ENCODE peak calls at places on chromosomes 12 and 14, in seven cellular contexts. U is NB4, Y is spleen, J is body of pancreas, C is stomach, S is K562, O is sigmoid colon. H is an unnamed sample.

GRCh38 chr14:47710581-47710980 is 35.2 kb upstream of the MDGA2 start:
- DNase-seq in J (no peak), O (no peak), S (no peak), Y (no peak), U (no peak), C (no peak), H (no peak)

GRCh38 chr12:79344855-79345840 is 345.6 kb downstream of the PAWR start:
- DNase-seq in U (peak), C (no peak), Y (no peak), J (peak), S (peak), O (no peak), H (peak)

GRCh38 chr12:110677206-110677911 is 11.6 kb downstream of the HVCN1 start:
- DNase-seq in Y (peak), U (peak), S (no peak), J (peak), O (no peak), C (no peak), H (no peak)

GRCh38 chr14:104321151-104322130 is 183.1 kb downstream of the KIF26A start:
- DNase-seq in Y (peak), S (no peak), O (peak), U (no peak), C (peak), J (no peak), H (no peak)

GRCh38 chr12:38158428-38159091 is 158.0 kb upstream of the ALG10B start:
- DNase-seq in U (no peak), Y (peak), S (no peak), C (no peak), J (no peak), O (no peak), H (no peak)

GRCh38 chr14:58703149-58703509 is 65.4 kb downstream of the DACT1 start:
- DNase-seq in S (no peak), O (no peak), U (no peak), J (no peak), C (peak), Y (no peak), H (no peak)

GRCh38 chr12:24743891-24744793 is 204.8 kb downstream of the BCAT1 start:
- DNase-seq in S (peak), J (no peak), U (no peak), Y (no peak), O (no peak), C (no peak), H (no peak)

GRCh38 chr12:66279127-66279712 is 23.1 kb upstream of the HELB start:
- DNase-seq in J (no peak), U (peak), O (no peak), Y (no peak), S (peak), C (no peak), H (peak)

GRCh38 chr14:76686646-76687045 is 74.6 kb upstream of the VASH1 start:
- DNase-seq in S (no peak), U (no peak), J (no peak), O (no peak), Y (no peak), C (no peak), H (no peak)

GRCh38 chr14:103928011-103928890 is at the start of gene TDRD9:
- DNase-seq in S (no peak), O (no peak), J (no peak), U (no peak), C (peak), Y (no peak), H (no peak)

GRCh38 chr14:103716091-103716801 is 636 bp downstream of the ZFYVE21 start:
- DNase-seq in U (peak), Y (peak), C (no peak), O (no peak), S (peak), J (no peak), H (no peak)

GRCh38 chr14:57277062-57277461 is 8.3 kb downstream of the AP5M1 start:
- DNase-seq in Y (no peak), O (no peak), U (no peak), C (no peak), S (no peak), J (no peak), H (no peak)

GRCh38 chr12:12979731-12980259 is 20.3 kb downstream of the HEBP1 start:
- DNase-seq in O (no peak), Y (no peak), J (peak), C (no peak), U (no peak), S (no peak), H (no peak)

GRCh38 chr14:91119556-91120311 is 5.9 kb downstream of the DGLUCY start:
- DNase-seq in O (no peak), U (peak), J (no peak), Y (no peak), C (peak), S (no peak), H (peak)

GRCh38 chr12:6855322-6855721 is 3.4 kb downstream of the USP5 start:
- DNase-seq in O (no peak), J (no peak), U (no peak), Y (no peak), S (no peak), C (no peak), H (no peak)

GRCh38 chr12:26691234-26691970 is 141.6 kb downstream of the ITPR2 start:
- DNase-seq in C (no peak), J (no peak), Y (no peak), S (peak), U (peak), O (no peak), H (peak)

GRCh38 chr12:118371354-118372282 is 1.1 kb downstream of the TAOK3 start:
- DNase-seq in S (no peak), U (peak), Y (peak), C (no peak), O (peak), J (peak), H (no peak)

GRCh38 chr14:99259327-99259726 is 12.7 kb downstream of the BCL11B start:
- DNase-seq in U (no peak), S (no peak), C (no peak), O (no peak), Y (no peak), J (no peak), H (no peak)

GRCh38 chr12:67692966-67693365 is 44.4 kb downstream of the DYRK2 start:
- DNase-seq in S (no peak), Y (no peak), C (no peak), J (no peak), U (no peak), O (no peak), H (no peak)

GRCh38 chr12:89988156-89988555 is 279.5 kb upstream of the ATP2B1 start:
- DNase-seq in J (no peak), C (no peak), Y (no peak), O (no peak), U (no peak), S (no peak), H (no peak)

GRCh38 chr12:131035268-131035681 is 81.6 kb downstream of the ADGRD1 start:
- DNase-seq in J (no peak), C (no peak), O (no peak), S (no peak), Y (peak), U (no peak), H (no peak)

GRCh38 chr14:51644215-51644969 is 7.3 kb upstream of the FRMD6 start:
- DNase-seq in O (no peak), U (no peak), C (no peak), Y (no peak), J (no peak), S (no peak), H (no peak)

GRCh38 chr12:81086342-81086741 is 8.5 kb downstream of the ACSS3 start:
- DNase-seq in Y (no peak), S (no peak), J (no peak), U (no peak), O (no peak), C (no peak), H (no peak)
- TF ChIP-seq POLR2A in Y (no peak), S (no peak), J (no peak), U (no peak), O (no peak), C (no peak), H (no peak)

DNA sequence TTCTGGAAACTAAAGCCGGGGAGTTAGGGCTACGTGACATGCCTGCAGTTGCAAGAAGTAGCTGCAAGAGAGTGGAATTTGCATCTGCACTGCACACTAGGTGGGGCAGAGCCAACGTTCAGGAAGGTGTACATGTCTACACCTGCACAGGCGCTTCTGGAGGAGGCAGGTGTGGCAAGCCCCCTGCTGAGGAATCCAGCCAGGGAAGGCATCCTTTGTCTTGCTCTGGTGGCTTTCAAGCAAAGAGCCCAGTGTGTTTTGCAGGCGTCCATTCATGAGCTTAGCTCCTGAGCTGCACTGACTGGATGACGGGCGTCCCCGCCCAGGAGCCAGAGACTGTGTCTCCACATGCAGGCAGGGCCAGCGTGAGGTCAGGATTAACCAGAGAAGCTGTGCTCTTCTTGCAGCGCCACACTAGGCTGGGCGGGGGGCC is 116.3 kb downstream of the ZFP36L1 start:
- DNase-seq in J (no peak), U (no peak), Y (no peak), C (peak), S (no peak), O (peak), H (no peak)
- TF ChIP-seq POLR2A in J (no peak), U (no peak), Y (no peak), C (no peak), S (no peak), O (no peak), H (no peak)

GRCh38 chr12:57745485-57745881 is 644 bp downstream of the TSPAN31 start:
- DNase-seq in Y (peak), J (no peak), O (peak), C (no peak), U (peak), S (no peak), H (no peak)

GRCh38 chr12:57746025-57746424 is 1.2 kb downstream of the TSPAN31 start:
- DNase-seq in C (no peak), Y (no peak), S (no peak), J (no peak), O (no peak), U (no peak), H (no peak)

GRCh38 chr12:57744194-57744776 is 554 bp upstream of the TSPAN31 start:
- DNase-seq in U (no peak), O (peak), J (peak), S (peak), Y (peak), C (peak), H (peak)

GRCh38 chr12:57743769-57744168 is 1.1 kb upstream of the TSPAN31 start:
- DNase-seq in S (no peak), O (no peak), C (no peak), Y (no peak), U (no peak), J (no peak), H (no peak)

GRCh38 chr12:57744777-57745484 is at the start of gene TSPAN31:
- DNase-seq in S (peak), C (peak), Y (peak), J (peak), O (peak), U (peak), H (peak)
- TF ChIP-seq POLR2A in S (peak), C (peak), Y (peak), J (peak), O (peak), U (peak), H (peak)

GRCh38 chr14:67241416-67242362 is at the start of gene PALS1:
- DNase-seq in S (peak), U (no peak), C (no peak), Y (no peak), J (peak), O (peak), H (peak)

GRCh38 chr14:67239582-67239981 is 1.7 kb upstream of the PALS1 start:
- DNase-seq in S (no peak), U (no peak), J (no peak), C (no peak), O (no peak), Y (no peak), H (no peak)

GRCh38 chr14:67240168-67240932 is 885 bp upstream of the PALS1 start:
- DNase-seq in J (peak), O (peak), C (peak), S (no peak), Y (peak), U (peak), H (no peak)

GRCh38 chr14:67237591-67237990 is 3.6 kb upstream of the PALS1 start:
- DNase-seq in U (no peak), S (no peak), O (no peak), C (no peak), Y (no peak), J (no peak), H (no peak)

GRCh38 chr14:67240978-67241415 is 238 bp upstream of the PALS1 start:
- DNase-seq in S (peak), C (peak), J (peak), U (peak), Y (peak), O (peak), H (peak)
- TF ChIP-seq POLR2A in S (no peak), C (peak), J (peak), U (peak), Y (no peak), O (peak), H (no peak)

H was measured in HCT116.